ENCODE peak calls at places on chromosomes 7 and 10, in eight cellular contexts. E is D721Med; Y is stimulated activated CD4-positive, alpha-beta T cell treated with anti-CD3 and anti-CD28 coated beads, Interleukin-2, amount 100 ng/mL, for 24 hours; D is choroid plexus epithelial cell; M is activated CD8-positive, alpha-beta memory T cell treated with anti-CD3 and anti-CD28 coated beads for 48 hours; C is astrocyte; H is AG10803; V is H7. Q is an unnamed sample.

GRCh38 chr10:29266641-29267040 is 22.2 kb upstream of the LYZL1 start:
- DNase-seq in E (no peak), Y (no peak), D (peak; percentile 86), M (no peak), C (peak; percentile 22), H (peak; percentile 60), V (peak; percentile 37), Q (no peak)

GRCh38 chr7:21960922-21961321 is 15.2 kb upstream of the CDCA7L start:
- DNase-seq in E (no peak), Y (no peak), D (peak; percentile 92), M (no peak), C (peak; percentile 84), H (peak; percentile 74), V (no peak), Q (no peak)

GRCh38 chr7:19392246-19392645 is 247.0 kb upstream of the FERD3L start:
- DNase-seq in E (no peak), Y (no peak), D (peak; percentile 91), M (no peak), C (peak; percentile 86), H (peak; percentile 22), V (no peak), Q (no peak)

GRCh38 chr10:93333278-93333978 is 148.7 kb downstream of the MYOF start:
- DNase-seq in E (no peak), Y (no peak), D (no peak), M (no peak), C (peak; percentile 45), H (no peak), V (peak; percentile 86), Q (no peak)

GRCh38 chr7:34928052-34928451 is 109.2 kb downstream of the DPY19L1 start:
- DNase-seq in E (no peak), Y (peak; percentile 55), D (peak; percentile 49), M (peak; percentile 50), C (no peak), H (peak; percentile 13), V (peak; percentile 53), Q (no peak)

GRCh38 chr10:132915411-132915810 is 27.0 kb downstream of the CFAP46 start:
- DNase-seq in E (no peak), Y (no peak), D (no peak), M (no peak), C (no peak), H (no peak), V (no peak), Q (no peak)

GRCh38 chr7:156768698-156769472 is 124.1 kb downstream of the LMBR1 start:
- DNase-seq in E (no peak), Y (no peak), D (no peak), M (no peak), C (no peak), H (no peak), V (no peak), Q (no peak)

GRCh38 chr7:80127412-80128150 is 7.0 kb upstream of the GNAI1 start:
- DNase-seq in E (no peak), Y (no peak), D (peak; percentile 61), M (no peak), C (no peak), H (no peak), V (peak; percentile 52), Q (no peak)

GRCh38 chr7:158252081-158252836 is 335.4 kb downstream of the PTPRN2 start:
- DNase-seq in E (no peak), Y (no peak), D (no peak), M (no peak), C (no peak), H (no peak), V (peak; percentile 35), Q (no peak)

GRCh38 chr10:60236869-60237524 is 152.7 kb downstream of the ANK3 start:
- DNase-seq in E (no peak), Y (peak; percentile 18), D (no peak), M (no peak), C (peak; percentile 12), H (peak; percentile 63), V (no peak), Q (peak; percentile 43)

GRCh38 chr7:149415391-149416068 is 45.3 kb downstream of the ZNF777 start:
- DNase-seq in E (no peak), Y (no peak), D (peak; percentile 53), M (no peak), C (peak; percentile 30), H (peak; percentile 13), V (no peak), Q (no peak)

GRCh38 chr7:69823151-69823744 is 225.0 kb downstream of the AUTS2 start:
- DNase-seq in E (no peak), Y (no peak), D (no peak), M (no peak), C (no peak), H (no peak), V (no peak), Q (no peak)

GRCh38 chr7:138015096-138015495 is 13.2 kb upstream of the CREB3L2 start:
- DNase-seq in E (no peak), Y (no peak), D (no peak), M (no peak), C (no peak), H (no peak), V (no peak), Q (no peak)

GRCh38 chr7:130758429-130759056 is 24.5 kb upstream of the KLF14 start:
- DNase-seq in E (no peak), Y (no peak), D (peak; percentile 81), M (no peak), C (peak; percentile 31), H (peak; percentile 70), V (peak; percentile 12), Q (peak; percentile 9)

GRCh38 chr10:76160758-76161555 is 729.5 kb downstream of the LRMDA start:
- DNase-seq in E (no peak), Y (no peak), D (no peak), M (no peak), C (peak; percentile 20), H (no peak), V (no peak), Q (no peak)

GRCh38 chr7:84123903-84124573 is 70.6 kb downstream of the SEMA3A start:
- DNase-seq in E (no peak), Y (no peak), D (peak; percentile 64), M (no peak), C (peak; percentile 81), H (peak; percentile 44), V (no peak), Q (no peak)

GRCh38 chr10:91797077-91797690 is 1.0 kb upstream of the TNKS2 start:
- DNase-seq in E (no peak), Y (no peak), D (no peak), M (no peak), C (no peak), H (no peak), V (no peak), Q (no peak)

GRCh38 chr10:73768881-73769280 is 13.0 kb upstream of the CHCHD1 start:
- DNase-seq in E (no peak), Y (peak; percentile 67), D (no peak), M (no peak), C (no peak), H (no peak), V (peak; percentile 58), Q (no peak)

GRCh38 chr7:149872419-149873073 is 1.2 kb upstream of the ATP6V0E2 start:
- DNase-seq in E (no peak), Y (peak; percentile 35), D (peak; percentile 92), M (no peak), C (peak; percentile 73), H (peak; percentile 85), V (peak; percentile 86), Q (no peak)

GRCh38 chr7:24913791-24914464 is 66.0 kb downstream of the OSBPL3 start:
- DNase-seq in E (no peak), Y (no peak), D (peak; percentile 48), M (no peak), C (no peak), H (no peak), V (no peak), Q (no peak)

GRCh38 chr10:109762556-109762955 is 160.8 kb downstream of the XPNPEP1 start:
- DNase-seq in E (peak; percentile 17), Y (no peak), D (no peak), M (no peak), C (no peak), H (no peak), V (no peak), Q (no peak)

GRCh38 chr10:75468612-75469011 is 37.2 kb downstream of the LRMDA start:
- DNase-seq in E (no peak), Y (no peak), D (no peak), M (no peak), C (no peak), H (no peak), V (no peak), Q (no peak)

GRCh38 chr10:122659651-122660050 is 40.0 kb downstream of the C10orf120 start:
- DNase-seq in E (no peak), Y (no peak), D (no peak), M (no peak), C (no peak), H (no peak), V (no peak), Q (no peak)

GRCh38 chr7:155603190-155603857 is 41.1 kb upstream of the RBM33 start:
- DNase-seq in E (no peak), Y (no peak), D (no peak), M (no peak), C (no peak), H (no peak), V (no peak), Q (no peak)

GRCh38 chr10:132430231-132430743 is 33.3 kb downstream of the PWWP2B start:
- DNase-seq in E (no peak), Y (no peak), D (no peak), M (no peak), C (no peak), H (no peak), V (no peak), Q (no peak)

GRCh38 chr7:68785036-68785435 is 813.2 kb upstream of the AUTS2 start:
- DNase-seq in E (no peak), Y (no peak), D (peak; percentile 7), M (no peak), C (peak; percentile 18), H (peak; percentile 23), V (no peak), Q (no peak)

GRCh38 chr7:435518-436366 is 83.9 kb downstream of the PDGFA start:
- DNase-seq in E (no peak), Y (peak; percentile 34), D (no peak), M (no peak), C (peak; percentile 39), H (peak; percentile 16), V (no peak), Q (no peak)

GRCh38 chr7:75049817-75050216 is 23.8 kb downstream of the RCC1L start:
- DNase-seq in E (no peak), Y (no peak), D (no peak), M (no peak), C (no peak), H (no peak), V (no peak), Q (no peak)

GRCh38 chr10:13515467-13515866 is 13.3 kb downstream of the BEND7 start:
- DNase-seq in E (no peak), Y (no peak), D (no peak), M (no peak), C (no peak), H (no peak), V (no peak), Q (no peak)

GRCh38 chr7:151682831-151683614 is 163.3 kb upstream of the RHEB start:
- DNase-seq in E (no peak), Y (no peak), D (no peak), M (no peak), C (no peak), H (no peak), V (peak; percentile 37), Q (no peak)

GRCh38 chr10:97961979-97962378 is 68.4 kb downstream of the CRTAC1 start:
- DNase-seq in E (no peak), Y (no peak), D (no peak), M (no peak), C (no peak), H (no peak), V (no peak), Q (no peak)

GRCh38 chr7:24409429-24410024 is 125.5 kb downstream of the NPY start:
- DNase-seq in E (no peak), Y (no peak), D (no peak), M (no peak), C (no peak), H (no peak), V (no peak), Q (no peak)

GRCh38 chr7:6640246-6640721 is 3.2 kb downstream of the ZNF316 start:
- DNase-seq in E (no peak), Y (peak; percentile 43), D (peak; percentile 63), M (no peak), C (peak; percentile 14), H (peak; percentile 57), V (peak; percentile 93), Q (no peak)

GRCh38 chr10:938954-939678 is 7.6 kb upstream of the LARP4B start:
- DNase-seq in E (no peak), Y (no peak), D (no peak), M (no peak), C (no peak), H (no peak), V (no peak), Q (no peak)

Q was measured in GM19239.